ENCODE peak calls at places on chromosomes 12 and 14, in five cellular contexts. One of them, this sample, is unnamed.

GRCh38 chr14:35829449-35829848 is 3.3 kb downstream of the BRMS1L start:
- DNase-seq in NCI-H748 treated with DMSO at 0.1 percent for 48 hours: no peak
- DNase-seq in SIG-M5: no peak
- DNase-seq in CD8-positive, alpha-beta memory T cell: no peak
- DNase-seq in Right ventricle myocardium inferior: no peak
- DNase-seq in this sample: peak

GRCh38 chr12:66269142-66269541 is 33.2 kb upstream of the HELB start:
- DNase-seq in NCI-H748 treated with DMSO at 0.1 percent for 48 hours: no peak
- DNase-seq in SIG-M5: no peak
- DNase-seq in CD8-positive, alpha-beta memory T cell: no peak
- DNase-seq in Right ventricle myocardium inferior: no peak
- DNase-seq in this sample: no peak

GRCh38 chr12:79747274-79747673 is 56.5 kb upstream of the PAWR start:
- DNase-seq in NCI-H748 treated with DMSO at 0.1 percent for 48 hours: no peak
- DNase-seq in SIG-M5: no peak
- DNase-seq in CD8-positive, alpha-beta memory T cell: no peak
- DNase-seq in Right ventricle myocardium inferior: no peak
- DNase-seq in this sample: no peak

GRCh38 chr12:30695327-30696102 is at the start of gene IPO8:
- DNase-seq in NCI-H748 treated with DMSO at 0.1 percent for 48 hours: peak
- DNase-seq in SIG-M5: peak
- DNase-seq in CD8-positive, alpha-beta memory T cell: peak
- DNase-seq in Right ventricle myocardium inferior: peak
- DNase-seq in this sample: peak

GRCh38 chr12:32437095-32437515 is 37.7 kb downstream of the FGD4 start:
- DNase-seq in NCI-H748 treated with DMSO at 0.1 percent for 48 hours: no peak
- DNase-seq in SIG-M5: no peak
- DNase-seq in CD8-positive, alpha-beta memory T cell: no peak
- DNase-seq in Right ventricle myocardium inferior: no peak
- DNase-seq in this sample: peak

GRCh38 chr12:57320639-57321038 is 69.7 kb upstream of the STAC3 start:
- DNase-seq in NCI-H748 treated with DMSO at 0.1 percent for 48 hours: no peak
- DNase-seq in SIG-M5: no peak
- DNase-seq in CD8-positive, alpha-beta memory T cell: no peak
- DNase-seq in Right ventricle myocardium inferior: no peak
- DNase-seq in this sample: no peak

GRCh38 chr14:30938617-30939016 is 64.3 kb downstream of the COCH start:
- DNase-seq in NCI-H748 treated with DMSO at 0.1 percent for 48 hours: no peak
- DNase-seq in SIG-M5: no peak
- DNase-seq in CD8-positive, alpha-beta memory T cell: no peak
- DNase-seq in Right ventricle myocardium inferior: no peak
- DNase-seq in this sample: no peak

GRCh38 chr14:60616326-60617044 is 32.8 kb downstream of the SIX1 start:
- DNase-seq in NCI-H748 treated with DMSO at 0.1 percent for 48 hours: peak
- DNase-seq in SIG-M5: no peak
- DNase-seq in CD8-positive, alpha-beta memory T cell: no peak
- DNase-seq in Right ventricle myocardium inferior: no peak
- DNase-seq in this sample: no peak

GRCh38 chr12:115172521-115172920 is 488.5 kb upstream of the TBX3 start:
- DNase-seq in NCI-H748 treated with DMSO at 0.1 percent for 48 hours: no peak
- DNase-seq in SIG-M5: no peak
- DNase-seq in CD8-positive, alpha-beta memory T cell: no peak
- DNase-seq in Right ventricle myocardium inferior: no peak
- DNase-seq in this sample: no peak

GRCh38 chr12:27577688-27578087 is 53.7 kb downstream of the PPFIBP1 start:
- DNase-seq in NCI-H748 treated with DMSO at 0.1 percent for 48 hours: no peak
- DNase-seq in SIG-M5: no peak
- DNase-seq in CD8-positive, alpha-beta memory T cell: no peak
- DNase-seq in Right ventricle myocardium inferior: no peak
- DNase-seq in this sample: no peak

GRCh38 chr12:88923631-88924030 is 343.4 kb upstream of the KITLG start:
- DNase-seq in NCI-H748 treated with DMSO at 0.1 percent for 48 hours: no peak
- DNase-seq in SIG-M5: no peak
- DNase-seq in CD8-positive, alpha-beta memory T cell: no peak
- DNase-seq in Right ventricle myocardium inferior: no peak
- DNase-seq in this sample: no peak

GRCh38 chr14:106346084-106346483 is 819.7 kb downstream of the TMEM121 start:
- DNase-seq in NCI-H748 treated with DMSO at 0.1 percent for 48 hours: no peak
- DNase-seq in SIG-M5: no peak
- DNase-seq in CD8-positive, alpha-beta memory T cell: no peak
- DNase-seq in Right ventricle myocardium inferior: no peak
- DNase-seq in this sample: no peak

GRCh38 chr14:97977711-97978261 is 1180.6 kb downstream of the VRK1 start:
- DNase-seq in NCI-H748 treated with DMSO at 0.1 percent for 48 hours: peak
- DNase-seq in SIG-M5: no peak
- DNase-seq in CD8-positive, alpha-beta memory T cell: peak
- DNase-seq in Right ventricle myocardium inferior: peak
- DNase-seq in this sample: no peak

GRCh38 chr12:29893002-29893401 is 109.3 kb upstream of the TMTC1 start:
- DNase-seq in NCI-H748 treated with DMSO at 0.1 percent for 48 hours: no peak
- DNase-seq in SIG-M5: no peak
- DNase-seq in CD8-positive, alpha-beta memory T cell: no peak
- DNase-seq in Right ventricle myocardium inferior: no peak
- DNase-seq in this sample: no peak

GRCh38 chr14:100735271-100735670 is 8.6 kb downstream of the DLK1 start:
- DNase-seq in NCI-H748 treated with DMSO at 0.1 percent for 48 hours: no peak
- DNase-seq in SIG-M5: no peak
- DNase-seq in CD8-positive, alpha-beta memory T cell: no peak
- DNase-seq in Right ventricle myocardium inferior: no peak
- DNase-seq in this sample: no peak

GRCh38 chr14:102589761-102590290 is 2.6 kb upstream of the RCOR1 start:
- DNase-seq in NCI-H748 treated with DMSO at 0.1 percent for 48 hours: no peak
- DNase-seq in SIG-M5: no peak
- DNase-seq in CD8-positive, alpha-beta memory T cell: no peak
- DNase-seq in Right ventricle myocardium inferior: no peak
- DNase-seq in this sample: no peak

GRCh38 chr12:12918781-12919180 is 27.4 kb downstream of the GPRC5A start:
- DNase-seq in NCI-H748 treated with DMSO at 0.1 percent for 48 hours: no peak
- DNase-seq in SIG-M5: no peak
- DNase-seq in CD8-positive, alpha-beta memory T cell: no peak
- DNase-seq in Right ventricle myocardium inferior: no peak
- DNase-seq in this sample: peak

GRCh38 chr12:128021561-128021960 is 245.4 kb upstream of the TMEM132C start:
- DNase-seq in NCI-H748 treated with DMSO at 0.1 percent for 48 hours: no peak
- DNase-seq in SIG-M5: no peak
- DNase-seq in CD8-positive, alpha-beta memory T cell: no peak
- DNase-seq in Right ventricle myocardium inferior: no peak
- DNase-seq in this sample: no peak

GRCh38 chr12:67798763-67799162 is 150.2 kb downstream of the DYRK2 start:
- DNase-seq in NCI-H748 treated with DMSO at 0.1 percent for 48 hours: no peak
- DNase-seq in SIG-M5: no peak
- DNase-seq in CD8-positive, alpha-beta memory T cell: no peak
- DNase-seq in Right ventricle myocardium inferior: no peak
- DNase-seq in this sample: no peak

GRCh38 chr14:56118611-56119181 is 485 bp downstream of the PELI2 start:
- DNase-seq in NCI-H748 treated with DMSO at 0.1 percent for 48 hours: no peak
- DNase-seq in SIG-M5: no peak
- DNase-seq in CD8-positive, alpha-beta memory T cell: no peak
- DNase-seq in Right ventricle myocardium inferior: peak
- DNase-seq in this sample: no peak

GRCh38 chr12:67193705-67194104 is 75.5 kb upstream of the CAND1 start:
- DNase-seq in NCI-H748 treated with DMSO at 0.1 percent for 48 hours: no peak
- DNase-seq in SIG-M5: no peak
- DNase-seq in CD8-positive, alpha-beta memory T cell: no peak
- DNase-seq in Right ventricle myocardium inferior: no peak
- DNase-seq in this sample: peak

GRCh38 chr14:99716850-99717681 is 33.0 kb downstream of the CYP46A1 start:
- DNase-seq in NCI-H748 treated with DMSO at 0.1 percent for 48 hours: no peak
- DNase-seq in SIG-M5: no peak
- DNase-seq in CD8-positive, alpha-beta memory T cell: no peak
- DNase-seq in Right ventricle myocardium inferior: no peak
- DNase-seq in this sample: no peak

GRCh38 chr12:2833810-2834209 is 1.0 kb downstream of the NRIP2 start:
- DNase-seq in NCI-H748 treated with DMSO at 0.1 percent for 48 hours: no peak
- DNase-seq in SIG-M5: no peak
- DNase-seq in CD8-positive, alpha-beta memory T cell: no peak
- DNase-seq in Right ventricle myocardium inferior: no peak
- DNase-seq in this sample: no peak

GRCh38 chr12:53805801-53806200 is 54.0 kb upstream of the CISTR start:
- DNase-seq in NCI-H748 treated with DMSO at 0.1 percent for 48 hours: no peak
- DNase-seq in SIG-M5: no peak
- DNase-seq in CD8-positive, alpha-beta memory T cell: no peak
- DNase-seq in Right ventricle myocardium inferior: no peak
- DNase-seq in this sample: peak

GRCh38 chr14:68974759-68975347 is 4.2 kb downstream of the ACTN1 start:
- DNase-seq in NCI-H748 treated with DMSO at 0.1 percent for 48 hours: no peak
- DNase-seq in SIG-M5: no peak
- DNase-seq in CD8-positive, alpha-beta memory T cell: no peak
- DNase-seq in Right ventricle myocardium inferior: peak
- DNase-seq in this sample: no peak

This sample was measured in LHCN-M2.